ENCODE peak calls at places on chromosomes 11 and 22, in ten cellular contexts. S is lung, N is AG04449, F is Calu3, V is foreskin fibroblast, D is endothelial cell, Y is astrocyte, X is cardiac fibroblast, E is fibroblast of mammary gland, B is tibial nerve. U is an unnamed sample.

GRCh38 chr11:28708075-28708474 is 599.9 kb downstream of the METTL15 start:
- DNase-seq in N (no peak), V (no peak), B (no peak), S (no peak), D (no peak), F (no peak), X (no peak), E (no peak), Y (no peak), U (no peak)

GRCh38 chr11:131875611-131876010 is 505.2 kb downstream of the NTM start:
- DNase-seq in F (no peak), E (peak), N (no peak), S (no peak), B (no peak), Y (no peak), D (no peak), V (peak), X (peak), U (no peak)

GRCh38 chr11:95119361-95120060 is 29.9 kb downstream of the ENDOD1 start:
- DNase-seq in E (no peak), Y (no peak), S (no peak), V (no peak), N (no peak), B (no peak), X (no peak), D (no peak), F (no peak), U (no peak)

GRCh38 chr11:63132985-63133775 is 10.8 kb downstream of the SLC22A24 start:
- DNase-seq in V (no peak), X (no peak), F (no peak), Y (no peak), N (no peak), S (no peak), E (no peak), D (no peak), B (no peak), U (no peak)

GRCh38 chr22:37621352-37621860 is 12.8 kb downstream of the GGA1 start:
- DNase-seq in N (no peak), E (no peak), V (no peak), F (no peak), B (no peak), Y (no peak), X (no peak), D (no peak), S (no peak), U (no peak)

GRCh38 chr22:37121887-37122591 is 12.5 kb upstream of the TMPRSS6 start:
- DNase-seq in S (no peak), X (peak), E (peak), B (no peak), D (peak), N (no peak), V (peak), F (no peak), Y (peak), U (no peak)

GRCh38 chr22:50620861-50621490 is 7.0 kb downstream of the ARSA start:
- DNase-seq in D (no peak), S (no peak), N (no peak), B (no peak), X (no peak), F (peak), E (peak), Y (no peak), V (no peak), U (no peak)

GRCh38 chr11:77411238-77411637 is 62.7 kb downstream of the PAK1 start:
- DNase-seq in V (no peak), X (peak), B (no peak), D (peak), S (peak), Y (peak), F (no peak), E (peak), N (no peak), U (no peak)

GRCh38 chr11:65593518-65594414 is 1.8 kb downstream of the KCNK7 start:
- DNase-seq in X (peak), S (no peak), V (no peak), N (no peak), E (no peak), F (peak), D (peak), Y (no peak), B (no peak), U (no peak)

GRCh38 chr22:27786253-27786898 is 15.2 kb downstream of the MN1 start:
- DNase-seq in E (no peak), F (no peak), V (no peak), X (no peak), S (no peak), N (no peak), Y (peak), B (no peak), D (no peak), U (no peak)

GRCh38 chr22:18991828-18992442 is 55.8 kb upstream of the PRODH start:
- DNase-seq in D (no peak), V (no peak), N (no peak), B (no peak), Y (no peak), S (no peak), X (no peak), F (no peak), E (no peak), U (peak)

GRCh38 chr22:38124236-38124974 is 13.9 kb upstream of the BAIAP2L2 start:
- DNase-seq in N (no peak), F (no peak), E (no peak), X (no peak), B (no peak), S (no peak), D (no peak), Y (no peak), V (no peak), U (no peak)

GRCh38 chr11:35798983-35799382 is 136.4 kb downstream of the TRIM44 start:
- DNase-seq in X (no peak), V (no peak), F (no peak), D (no peak), S (no peak), Y (no peak), B (no peak), E (no peak), N (no peak), U (no peak)

GRCh38 chr22:35841907-35842518 is 124.3 kb downstream of the APOL5 start:
- DNase-seq in D (no peak), F (no peak), E (no peak), Y (no peak), X (no peak), S (no peak), N (no peak), B (no peak), V (no peak), U (no peak)

GRCh38 chr22:35842519-35842913 is 124.8 kb downstream of the APOL5 start:
- DNase-seq in F (no peak), S (no peak), V (no peak), D (no peak), N (no peak), E (no peak), Y (no peak), B (no peak), X (no peak), U (no peak)

GRCh38 chr22:35844886-35845285 is 127.2 kb downstream of the APOL5 start:
- DNase-seq in N (no peak), V (no peak), E (no peak), D (no peak), X (no peak), F (no peak), Y (no peak), B (no peak), S (no peak), U (no peak)

GRCh38 chr22:35839811-35840739 is 122.4 kb downstream of the APOL5 start:
- DNase-seq in F (peak), N (peak), X (peak), E (peak), B (peak), D (peak), V (peak), S (peak), Y (peak), U (no peak)

DNA sequence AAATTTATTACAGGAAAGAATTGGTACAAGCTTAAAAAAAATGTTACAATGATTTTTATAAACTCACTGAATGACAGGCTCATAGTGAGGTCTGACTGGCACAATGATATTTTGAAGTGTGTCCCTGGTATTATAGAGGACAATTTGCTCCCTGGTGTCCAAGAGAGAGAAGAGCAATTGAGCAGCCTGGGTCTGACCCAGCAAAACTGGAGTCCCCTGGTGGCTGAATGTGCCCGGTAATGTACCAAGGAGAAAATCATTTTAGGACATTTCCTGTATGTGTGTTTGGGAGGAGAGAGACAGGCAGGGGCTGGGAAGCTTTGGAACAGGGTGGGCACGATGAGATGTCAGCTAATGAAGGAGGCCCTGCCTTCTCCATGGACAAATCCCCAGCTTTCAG is 125.3 kb downstream of the APOL5 start:
- DNase-seq in D (peak), B (no peak), F (peak), N (no peak), S (peak), Y (peak), X (peak), E (peak), V (peak), U (no peak)
- TF ChIP-seq CTCF in D (peak), B (no peak), F (no peak), N (peak), S (no peak), Y (peak), X (peak), E (peak), V (peak), U (peak)

GRCh38 chr11:44351898-44352498 is 42.1 kb upstream of the ALX4 start:
- DNase-seq in E (peak), B (no peak), Y (no peak), D (no peak), F (no peak), X (no peak), S (no peak), V (no peak), N (no peak), U (no peak)
- TF ChIP-seq CTCF in E (peak), B (no peak), Y (no peak), D (peak), F (no peak), X (no peak), S (no peak), V (peak), N (no peak), U (peak)

GRCh38 chr11:109851780-109852390 is 241.3 kb upstream of the ZC3H12C start:
- DNase-seq in X (peak), F (no peak), V (no peak), B (no peak), Y (peak), E (peak), N (no peak), D (no peak), S (no peak), U (no peak)

GRCh38 chr11:109854696-109855095 is 238.5 kb upstream of the ZC3H12C start:
- DNase-seq in F (no peak), E (no peak), Y (peak), X (no peak), V (no peak), B (no peak), S (no peak), N (no peak), D (no peak), U (no peak)

GRCh38 chr11:109849946-109850345 is 243.2 kb upstream of the ZC3H12C start:
- DNase-seq in Y (no peak), S (no peak), D (no peak), N (no peak), V (no peak), F (no peak), E (no peak), B (no peak), X (no peak), U (no peak)

GRCh38 chr11:109856958-109857357 is 236.2 kb upstream of the ZC3H12C start:
- DNase-seq in B (no peak), F (no peak), D (no peak), Y (no peak), V (no peak), E (peak), S (no peak), N (no peak), X (no peak), U (no peak)

GRCh38 chr11:109853156-109853776 is 239.9 kb upstream of the ZC3H12C start:
- DNase-seq in Y (peak), B (no peak), X (peak), N (peak), F (peak), E (peak), S (no peak), V (peak), D (peak), U (no peak)
- TF ChIP-seq CTCF in Y (peak), B (peak), X (peak), N (peak), F (peak), E (peak), S (no peak), V (peak), D (peak), U (peak)

GRCh38 chr11:13276852-13277718 is 505 bp upstream of the BMAL1 start:
- DNase-seq in B (peak), D (peak), S (peak), X (peak), F (peak), E (peak), V (peak), N (peak), Y (peak), U (peak)
- TF ChIP-seq CTCF in B (no peak), D (no peak), S (no peak), X (no peak), F (no peak), E (no peak), V (no peak), N (no peak), Y (no peak), U (peak)

GRCh38 chr11:120932305-120932905 is 91.5 kb upstream of the TBCEL start:
- DNase-seq in V (no peak), F (no peak), E (no peak), B (no peak), S (no peak), X (no peak), Y (no peak), N (no peak), D (no peak), U (no peak)

GRCh38 chr11:120929090-120929489 is 94.8 kb upstream of the TBCEL start:
- DNase-seq in F (no peak), E (peak), X (peak), S (no peak), B (no peak), Y (peak), V (peak), N (peak), D (no peak), U (no peak)

GRCh38 chr11:120929664-120930154 is 94.2 kb upstream of the TBCEL start:
- DNase-seq in X (peak), D (peak), Y (peak), V (peak), S (no peak), N (no peak), F (peak), B (no peak), E (peak), U (no peak)

GRCh38 chr11:120928506-120929062 is 95.3 kb upstream of the TBCEL start:
- DNase-seq in E (no peak), X (no peak), N (no peak), B (no peak), Y (no peak), F (no peak), V (no peak), S (no peak), D (no peak), U (no peak)

DNA sequence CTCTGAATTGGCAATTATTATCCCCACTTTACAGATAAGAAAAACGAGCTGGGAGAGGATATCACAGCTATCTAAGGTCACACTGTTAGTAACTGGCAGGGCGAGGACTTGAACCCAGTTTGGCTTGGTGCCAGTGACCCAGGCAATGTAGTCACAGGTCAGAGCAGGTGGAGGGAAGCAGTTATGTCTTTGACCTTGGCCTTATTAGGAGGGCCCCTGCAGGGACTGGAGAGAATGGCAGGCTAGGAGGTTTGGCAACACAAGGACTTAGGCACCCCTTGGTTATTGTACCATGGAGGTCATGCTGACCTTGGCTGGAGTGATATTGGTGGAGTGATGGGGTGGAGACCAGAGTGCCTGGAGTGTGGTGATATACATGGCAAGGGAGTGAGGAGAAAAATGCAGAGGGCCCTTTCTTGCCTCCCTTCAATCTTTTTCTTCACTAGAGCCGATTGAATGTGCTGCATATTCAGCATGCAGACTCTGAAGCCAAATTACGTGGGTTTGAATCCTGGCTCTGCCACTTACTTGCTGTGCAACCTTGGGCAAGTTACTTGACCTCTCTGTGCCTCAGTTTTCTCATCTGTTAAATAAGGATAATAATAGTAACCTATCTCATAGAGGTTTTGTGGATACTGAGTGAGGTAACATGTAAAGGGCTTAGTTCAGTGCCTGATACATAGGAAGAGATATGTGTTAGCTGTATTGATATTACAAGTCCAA is 92.7 kb upstream of the TBCEL start:
- DNase-seq in Y (no peak), N (no peak), F (no peak), B (no peak), D (no peak), V (no peak), S (no peak), X (no peak), E (no peak), U (no peak)
- TF ChIP-seq CTCF in Y (no peak), N (no peak), F (no peak), B (no peak), D (peak), V (no peak), S (no peak), X (no peak), E (peak), U (no peak)

DNA sequence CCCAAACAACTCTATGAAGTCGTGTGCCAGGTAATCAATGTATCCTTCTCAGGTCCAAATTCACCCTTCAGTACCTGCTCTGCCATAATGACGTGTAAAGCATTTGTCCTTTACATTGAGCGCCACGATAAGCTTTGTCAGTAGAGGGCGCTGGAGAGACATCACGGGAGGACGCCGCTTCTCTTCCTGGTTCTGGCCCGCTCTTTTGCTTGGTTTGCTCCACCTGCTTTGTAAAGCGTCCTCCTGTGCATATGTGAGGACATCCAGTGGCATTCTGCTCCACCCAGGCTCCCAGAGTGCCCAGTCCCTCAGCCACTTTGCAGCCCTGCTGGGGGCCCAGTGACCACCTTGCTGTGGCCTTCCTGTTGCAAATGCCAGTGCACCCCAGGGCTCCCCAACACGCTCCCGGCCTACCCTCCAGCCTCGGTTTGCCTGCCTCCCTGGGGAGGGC is 61.1 kb downstream of the WT1 start:
- DNase-seq in N (no peak), D (peak), V (no peak), F (peak), Y (no peak), X (peak), E (peak), B (no peak), S (no peak), U (no peak)
- TF ChIP-seq CTCF in N (peak), D (peak), V (peak), F (peak), Y (peak), X (peak), E (peak), B (no peak), S (no peak), U (peak)

DNA sequence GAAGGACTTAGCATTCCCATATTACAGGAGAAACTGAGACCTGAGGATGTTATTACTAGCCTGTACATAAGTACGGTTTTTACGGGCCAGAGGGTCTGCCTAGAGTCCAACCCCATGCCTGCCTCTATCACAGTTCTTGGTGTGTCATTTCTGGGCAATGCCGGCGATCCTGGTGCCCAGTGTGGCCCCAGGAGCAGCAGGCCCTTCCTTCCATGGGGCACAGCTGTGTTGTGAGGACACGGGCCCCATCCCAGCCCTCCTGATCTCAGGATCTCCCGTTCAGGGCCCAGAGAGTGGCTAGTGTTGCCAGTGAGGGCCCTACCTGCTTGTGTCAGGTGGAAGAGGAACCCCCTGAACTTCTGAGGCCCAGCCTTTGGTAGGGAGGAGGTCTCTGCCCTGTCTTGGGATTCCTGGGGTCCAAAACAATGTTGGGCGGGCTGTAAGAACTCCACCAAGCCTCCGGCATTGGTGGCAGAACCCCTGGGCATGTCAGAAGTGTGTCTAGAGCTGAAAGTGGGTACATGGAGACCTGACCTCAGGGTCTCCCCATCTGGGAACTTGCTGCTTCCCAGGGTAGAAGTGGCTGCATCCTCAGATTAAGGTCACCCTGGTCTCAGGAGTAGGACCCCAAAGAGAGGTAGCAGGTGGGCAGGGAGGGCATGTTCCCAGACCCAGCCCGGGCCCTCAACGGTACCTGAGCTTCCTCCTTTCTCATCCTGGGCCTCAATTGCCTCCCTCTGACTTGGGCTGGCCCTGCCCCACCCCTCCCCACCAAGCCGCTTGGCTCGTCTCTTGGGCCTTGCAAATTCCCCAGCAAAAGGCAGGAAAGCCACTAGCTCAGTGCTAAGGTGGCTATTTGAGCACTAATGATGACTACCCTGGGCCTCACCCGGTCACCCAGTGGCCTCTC is 74.6 kb upstream of the KCNQ1OT1 start:
- DNase-seq in D (peak), B (peak), X (no peak), Y (no peak), N (no peak), F (no peak), E (no peak), V (no peak), S (peak), U (peak)
- TF ChIP-seq CTCF in D (no peak), B (no peak), X (no peak), Y (no peak), N (no peak), F (no peak), E (no peak), V (no peak), S (no peak), U (no peak)

U was measured in chondrocyte.